ENCODE peak calls at places on chromosomes 3 and 15, in ten cellular contexts. D, S, L, H, C, O, T, X, A and P are unnamed samples. For H3K4me1, the result is how much of the 10 kb centered on the place peaks cover.

GRCh38 chr3:46381662-46382061 is 10.9 kb downstream of the CCR5 start:
- DNase-seq in O (no peak), S (no peak), D (no peak), H (no peak), A (no peak), X (no peak), T (peak), C (no peak), L (no peak), P (no peak)

GRCh38 chr3:134312873-134313838 is 61.1 kb downstream of the AMOTL2 start:
- DNase-seq in D (peak), H (peak), X (peak), C (peak), O (no peak), L (no peak), T (peak), S (peak), A (peak), P (peak)

GRCh38 chr3:43055393-43055792 is 50.5 kb downstream of the POMGNT2 start:
- DNase-seq in A (no peak), S (no peak), C (no peak), L (no peak), T (no peak), X (no peak), H (no peak), O (no peak), D (no peak), P (no peak)

GRCh38 chr3:138132239-138132638 is at the start of gene A4GNT:
- DNase-seq in D (no peak), L (no peak), H (no peak), C (no peak), S (no peak), X (no peak), A (no peak), T (no peak), O (no peak), P (no peak)

GRCh38 chr15:62895139-62895866 is 147.2 kb upstream of the TPM1 start:
- DNase-seq in O (peak), A (no peak), X (no peak), C (no peak), L (no peak), S (no peak), T (no peak), H (no peak), D (no peak), P (no peak)

GRCh38 chr3:161939919-161940693 is 443.5 kb downstream of the OTOL1 start:
- DNase-seq in T (no peak), L (no peak), D (no peak), H (no peak), A (no peak), O (no peak), X (no peak), S (no peak), C (no peak), P (no peak)

GRCh38 chr3:65751123-65751700 is 287.5 kb downstream of the MAGI1 start:
- DNase-seq in O (peak), D (no peak), T (peak), L (peak), S (no peak), X (peak), A (peak), H (peak), C (peak), P (no peak)

GRCh38 chr3:150223090-150223489 is 185.0 kb upstream of the TSC22D2 start:
- DNase-seq in A (no peak), S (no peak), T (no peak), X (no peak), H (no peak), D (no peak), O (no peak), L (no peak), C (no peak), P (no peak)

GRCh38 chr3:19972056-19972455 is 25.2 kb downstream of the RAB5A start:
- DNase-seq in C (no peak), T (no peak), L (no peak), X (no peak), H (no peak), D (no peak), O (peak), A (no peak), S (no peak), P (no peak)

GRCh38 chr3:94069242-94069813 is 6.5 kb downstream of the NSUN3 start:
- DNase-seq in H (no peak), L (peak), A (no peak), X (no peak), O (no peak), D (no peak), C (no peak), S (no peak), T (no peak), P (no peak)

GRCh38 chr3:154132777-154133375 is 11.7 kb downstream of the ARHGEF26 start:
- DNase-seq in L (no peak), S (no peak), D (no peak), C (no peak), H (peak), X (no peak), A (no peak), O (peak), T (peak), P (no peak)

GRCh38 chr3:196168808-196169391 is 42.3 kb downstream of the ZDHHC19 start:
- DNase-seq in A (no peak), D (peak), T (peak), X (no peak), L (no peak), H (no peak), S (no peak), C (no peak), O (no peak), P (no peak)

GRCh38 chr3:177330771-177331170 is 133.5 kb upstream of the TBL1XR1 start:
- DNase-seq in X (no peak), O (no peak), C (no peak), S (no peak), L (no peak), A (no peak), T (no peak), H (no peak), D (no peak), P (no peak)

GRCh38 chr15:47431501-47431900 is 285.8 kb upstream of the SEMA6D start:
- DNase-seq in X (no peak), C (no peak), A (no peak), O (peak), S (no peak), D (no peak), H (no peak), L (no peak), T (no peak), P (no peak)

GRCh38 chr3:122415762-122416654 is at the start of gene WDR5B:
- DNase-seq in D (peak), O (peak), C (peak), S (peak), T (peak), X (peak), H (peak), L (peak), A (peak), P (peak)

GRCh38 chr3:72692959-72693518 is 155.2 kb downstream of the SHQ1 start:
- DNase-seq in A (no peak), S (no peak), L (no peak), H (no peak), T (no peak), X (no peak), D (no peak), C (no peak), O (no peak), P (no peak)

GRCh38 chr15:89332446-89332845 is 2.2 kb downstream of the POLG start:
- DNase-seq in C (no peak), T (peak), D (no peak), A (no peak), X (no peak), L (peak), H (no peak), O (no peak), S (no peak), P (no peak)

GRCh38 chr3:195855471-195856409 is 44.0 kb upstream of the MUC4 start:
- DNase-seq in C (no peak), D (no peak), X (no peak), L (peak), T (no peak), O (no peak), H (no peak), A (no peak), S (no peak), P (no peak)

GRCh38 chr3:64460877-64461276 is 226.9 kb downstream of the ADAMTS9 start:
- DNase-seq in T (no peak), L (no peak), D (no peak), C (no peak), O (no peak), H (no peak), A (no peak), S (no peak), X (no peak), P (no peak)

GRCh38 chr15:39756806-39757522 is 25.7 kb downstream of the FSIP1 start:
- DNase-seq in X (no peak), A (no peak), T (no peak), O (peak), H (peak), S (no peak), D (no peak), C (peak), L (peak), P (no peak)

GRCh38 chr3:192830279-192831110 is 87.2 kb downstream of the MB21D2 start:
- DNase-seq in O (no peak), L (no peak), D (no peak), A (no peak), C (no peak), T (no peak), X (no peak), S (no peak), H (no peak), P (no peak)

GRCh38 chr3:128075516-128076464 is 23.6 kb downstream of the SEC61A1 start:
- DNase-seq in T (peak), O (peak), X (peak), A (peak), S (peak), H (peak), L (peak), D (peak), C (peak), P (peak)

DNA sequence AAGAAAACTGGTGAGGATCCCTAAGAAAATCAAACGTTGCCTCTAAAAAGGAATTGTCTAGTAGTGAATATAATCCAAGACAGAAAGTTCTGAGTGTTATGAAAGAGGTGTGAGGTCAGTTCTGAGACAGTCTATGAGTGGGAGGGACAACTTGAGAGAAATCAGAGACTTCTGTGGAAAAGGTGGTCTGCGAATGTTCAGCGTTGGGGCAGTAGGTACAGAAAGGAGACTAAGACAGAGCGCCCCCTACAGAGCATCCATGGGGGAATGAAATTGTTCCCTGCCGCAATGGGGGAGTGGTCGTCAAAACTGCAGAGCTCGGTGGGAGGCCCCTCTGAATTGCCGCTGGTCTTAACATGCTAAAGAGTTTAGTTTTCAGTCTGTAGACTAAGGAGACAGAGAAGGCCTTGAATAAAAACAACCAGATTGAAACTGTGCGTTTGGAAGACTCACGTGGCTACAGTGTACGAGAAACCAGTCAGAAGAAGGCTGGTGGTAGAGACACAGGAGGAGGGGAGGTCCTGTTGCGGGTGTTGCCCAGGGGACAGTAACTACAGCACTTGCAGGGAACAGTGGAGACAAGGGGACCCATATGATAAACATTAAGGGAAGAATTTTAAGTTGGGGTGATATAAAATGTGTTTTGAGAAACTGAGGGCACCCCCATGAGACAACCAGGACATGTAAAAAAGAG is 6.9 kb downstream of the TNIK start:
- DNase-seq in X (no peak), D (no peak), T (no peak), L (no peak), A (no peak), O (no peak), C (peak), S (no peak), H (no peak), P (no peak)
- H3K4me3 ChIP-seq in X (no peak), D (no peak), T (no peak), L (no peak), A (no peak), O (no peak), C (no peak), S (no peak), H (no peak), P (no peak)

GRCh38 chr15:85624241-85624855 is 170.4 kb downstream of the KLHL25 start:
- DNase-seq in D (no peak), S (no peak), C (no peak), T (no peak), L (no peak), X (no peak), A (no peak), H (no peak), O (no peak), P (no peak)

GRCh38 chr15:85621096-85621495 is 173.6 kb downstream of the KLHL25 start:
- DNase-seq in A (no peak), O (no peak), D (no peak), H (no peak), L (no peak), S (no peak), X (no peak), C (no peak), T (no peak), P (no peak)

GRCh38 chr15:85620321-85621044 is 174.2 kb downstream of the KLHL25 start:
- DNase-seq in C (no peak), D (no peak), H (no peak), T (no peak), L (no peak), A (no peak), O (peak), X (no peak), S (no peak), P (no peak)

GRCh38 chr15:85623648-85624047 is 171.1 kb downstream of the KLHL25 start:
- DNase-seq in L (no peak), A (no peak), S (no peak), O (peak), T (no peak), X (no peak), H (no peak), D (no peak), C (no peak), P (no peak)

DNA sequence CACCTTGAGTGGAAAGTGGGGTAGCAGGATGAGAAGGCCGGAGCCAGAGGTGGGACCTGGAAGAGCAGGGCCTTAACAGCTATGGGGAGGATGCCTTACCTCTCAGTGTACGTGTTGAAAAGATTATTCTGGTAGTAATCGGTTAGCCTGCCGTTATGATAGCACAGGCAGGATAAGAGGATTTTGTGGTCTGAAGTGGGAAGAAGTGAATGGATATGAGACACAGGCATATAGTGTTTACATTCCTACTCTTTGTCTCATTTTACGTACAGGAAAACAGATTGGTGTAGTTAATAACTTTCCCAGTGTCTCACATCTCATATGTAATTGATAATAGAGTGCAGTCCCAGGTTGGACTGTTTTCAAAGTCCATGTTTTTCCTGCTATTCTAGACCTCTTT is 172.3 kb downstream of the KLHL25 start:
- DNase-seq in D (no peak), O (no peak), A (no peak), H (no peak), L (no peak), T (no peak), X (no peak), C (no peak), S (no peak), P (no peak)
- H3K4me1 ChIP-seq in D (half or more), O (half or more), A (under half), H (under half), L (under half), T (under half), X (half or more), C (under half), S (under half), P (half or more)

GRCh38 chr15:38688761-38689160 is 124.1 kb upstream of the RASGRP1 start:
- DNase-seq in H (no peak), T (peak), A (no peak), S (no peak), D (no peak), C (no peak), X (no peak), O (peak), L (peak), P (no peak)
- H3K4me3 ChIP-seq in H (no peak), T (no peak), A (no peak), S (no peak), D (no peak), C (no peak), X (no peak), O (no peak), L (no peak), P (no peak)

DNA sequence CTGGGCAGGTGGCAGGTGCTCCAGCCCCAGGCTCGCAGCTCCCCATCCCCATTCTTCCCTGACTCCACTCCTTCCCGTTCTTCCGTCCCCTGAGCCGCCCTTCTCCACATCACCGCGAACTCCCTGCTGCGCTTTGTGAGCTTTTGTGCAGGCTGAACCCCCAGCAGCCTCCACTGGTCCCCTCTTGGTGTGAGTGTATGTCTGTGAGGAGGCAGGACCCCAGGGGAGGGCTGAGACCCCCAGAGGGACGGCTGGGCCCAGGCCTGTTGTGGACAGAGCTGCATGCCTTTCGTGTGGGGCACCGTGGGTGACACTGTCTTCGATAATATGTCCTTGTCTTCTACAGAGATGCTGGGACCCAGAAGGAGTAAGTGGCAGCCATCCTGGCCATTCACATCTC is 7.3 kb upstream of the ITIH3 start:
- DNase-seq in H (no peak), T (no peak), D (peak), A (no peak), C (no peak), L (no peak), X (peak), O (no peak), S (no peak), P (no peak)
- H3K4me1 ChIP-seq in H (under half), T (under half), D (under half), A (under half), C (under half), L (under half), X (under half), O (under half), S (under half), P (under half)